ENCODE peak calls at places on chromosomes 13 and 19, in seven cellular contexts. One of them, this sample, is unnamed.

GRCh38 chr19:17686592-17687042 is 1.5 kb downstream of the UNC13A start:
- DNase-seq in neuronal stem cell: no peak
- DNase-seq in H1: no peak
- DNase-seq in mesendoderm: peak
- DNase-seq in H9: peak
- DNase-seq in IMR-90: no peak
- DNase-seq in trophoblast cell: no peak
- DNase-seq in this sample: peak

GRCh38 chr19:2014081-2014693 is 1.3 kb downstream of the BTBD2 start:
- DNase-seq in neuronal stem cell: no peak
- DNase-seq in H1: no peak
- DNase-seq in mesendoderm: no peak
- DNase-seq in H9: no peak
- DNase-seq in IMR-90: no peak
- DNase-seq in trophoblast cell: no peak
- DNase-seq in this sample: no peak

GRCh38 chr13:110610955-110611595 is 4.3 kb upstream of the NAXD start:
- DNase-seq in neuronal stem cell: no peak
- DNase-seq in H1: no peak
- DNase-seq in mesendoderm: no peak
- DNase-seq in H9: no peak
- DNase-seq in IMR-90: peak
- DNase-seq in trophoblast cell: no peak
- DNase-seq in this sample: no peak

GRCh38 chr13:46172531-46172991 is 9.4 kb downstream of the LCP1 start:
- DNase-seq in neuronal stem cell: no peak
- DNase-seq in H1: no peak
- DNase-seq in mesendoderm: peak
- DNase-seq in H9: no peak
- DNase-seq in IMR-90: no peak
- DNase-seq in trophoblast cell: peak
- DNase-seq in this sample: no peak

GRCh38 chr19:29372461-29372860 is 153.3 kb upstream of the VSTM2B start:
- DNase-seq in neuronal stem cell: no peak
- DNase-seq in H1: no peak
- DNase-seq in mesendoderm: peak
- DNase-seq in H9: peak
- DNase-seq in IMR-90: no peak
- DNase-seq in trophoblast cell: no peak
- DNase-seq in this sample: no peak

GRCh38 chr13:37984357-37984756 is 114.8 kb upstream of the TRPC4 start:
- DNase-seq in neuronal stem cell: no peak
- DNase-seq in H1: peak
- DNase-seq in mesendoderm: peak
- DNase-seq in H9: peak
- DNase-seq in IMR-90: no peak
- DNase-seq in trophoblast cell: no peak
- DNase-seq in this sample: no peak

GRCh38 chr13:20192470-20193141 is at the start of gene GJB2:
- DNase-seq in neuronal stem cell: no peak
- DNase-seq in H1: no peak
- DNase-seq in mesendoderm: no peak
- DNase-seq in H9: no peak
- DNase-seq in IMR-90: no peak
- DNase-seq in trophoblast cell: no peak
- DNase-seq in this sample: no peak

GRCh38 chr13:46666727-46667456 is 113.9 kb downstream of the LRCH1 start:
- DNase-seq in neuronal stem cell: no peak
- DNase-seq in H1: peak
- DNase-seq in mesendoderm: peak
- DNase-seq in H9: peak
- DNase-seq in IMR-90: no peak
- DNase-seq in trophoblast cell: no peak
- DNase-seq in this sample: no peak

GRCh38 chr13:21385710-21386109 is 73.4 kb downstream of the ZDHHC20 start:
- DNase-seq in neuronal stem cell: no peak
- DNase-seq in H1: no peak
- DNase-seq in mesendoderm: no peak
- DNase-seq in H9: no peak
- DNase-seq in IMR-90: no peak
- DNase-seq in trophoblast cell: no peak
- DNase-seq in this sample: no peak

GRCh38 chr19:39412867-39413268 is 399 bp downstream of the PLEKHG2 start:
- DNase-seq in neuronal stem cell: no peak
- DNase-seq in H1: no peak
- DNase-seq in mesendoderm: no peak
- DNase-seq in H9: no peak
- DNase-seq in IMR-90: no peak
- DNase-seq in trophoblast cell: no peak
- DNase-seq in this sample: no peak

GRCh38 chr19:2335848-2336247 is 7.4 kb downstream of the SPPL2B start:
- DNase-seq in neuronal stem cell: no peak
- DNase-seq in H1: no peak
- DNase-seq in mesendoderm: no peak
- DNase-seq in H9: no peak
- DNase-seq in IMR-90: no peak
- DNase-seq in trophoblast cell: no peak
- DNase-seq in this sample: no peak

GRCh38 chr13:93235258-93236015 is 8.8 kb downstream of the GPC6 start:
- DNase-seq in neuronal stem cell: no peak
- DNase-seq in H1: no peak
- DNase-seq in mesendoderm: no peak
- DNase-seq in H9: no peak
- DNase-seq in IMR-90: peak
- DNase-seq in trophoblast cell: no peak
- DNase-seq in this sample: peak

GRCh38 chr13:93234459-93234858 is 7.9 kb downstream of the GPC6 start:
- DNase-seq in neuronal stem cell: no peak
- DNase-seq in H1: no peak
- DNase-seq in mesendoderm: no peak
- DNase-seq in H9: no peak
- DNase-seq in IMR-90: no peak
- DNase-seq in trophoblast cell: no peak
- DNase-seq in this sample: no peak

GRCh38 chr13:93233997-93234416 is 7.4 kb downstream of the GPC6 start:
- DNase-seq in neuronal stem cell: no peak
- DNase-seq in H1: peak
- DNase-seq in mesendoderm: peak
- DNase-seq in H9: peak
- DNase-seq in IMR-90: no peak
- DNase-seq in trophoblast cell: no peak
- DNase-seq in this sample: no peak

GRCh38 chr13:93243375-93244063 is 16.9 kb downstream of the GPC6 start:
- DNase-seq in neuronal stem cell: no peak
- DNase-seq in H1: no peak
- DNase-seq in mesendoderm: no peak
- DNase-seq in H9: no peak
- DNase-seq in IMR-90: no peak
- DNase-seq in trophoblast cell: no peak
- DNase-seq in this sample: no peak

GRCh38 chr13:93238711-93239110 is 12.1 kb downstream of the GPC6 start:
- DNase-seq in neuronal stem cell: no peak
- DNase-seq in H1: no peak
- DNase-seq in mesendoderm: no peak
- DNase-seq in H9: no peak
- DNase-seq in IMR-90: no peak
- DNase-seq in trophoblast cell: no peak
- DNase-seq in this sample: no peak
- H3K9ac ChIP-seq in neuronal stem cell: no peak
- H3K9ac ChIP-seq in H1: no peak
- H3K9ac ChIP-seq in mesendoderm: no peak
- H3K9ac ChIP-seq in H9: no peak
- H3K9ac ChIP-seq in IMR-90: no peak
- H3K9ac ChIP-seq in trophoblast cell: no peak
- H3K9ac ChIP-seq in this sample: no peak

DNA sequence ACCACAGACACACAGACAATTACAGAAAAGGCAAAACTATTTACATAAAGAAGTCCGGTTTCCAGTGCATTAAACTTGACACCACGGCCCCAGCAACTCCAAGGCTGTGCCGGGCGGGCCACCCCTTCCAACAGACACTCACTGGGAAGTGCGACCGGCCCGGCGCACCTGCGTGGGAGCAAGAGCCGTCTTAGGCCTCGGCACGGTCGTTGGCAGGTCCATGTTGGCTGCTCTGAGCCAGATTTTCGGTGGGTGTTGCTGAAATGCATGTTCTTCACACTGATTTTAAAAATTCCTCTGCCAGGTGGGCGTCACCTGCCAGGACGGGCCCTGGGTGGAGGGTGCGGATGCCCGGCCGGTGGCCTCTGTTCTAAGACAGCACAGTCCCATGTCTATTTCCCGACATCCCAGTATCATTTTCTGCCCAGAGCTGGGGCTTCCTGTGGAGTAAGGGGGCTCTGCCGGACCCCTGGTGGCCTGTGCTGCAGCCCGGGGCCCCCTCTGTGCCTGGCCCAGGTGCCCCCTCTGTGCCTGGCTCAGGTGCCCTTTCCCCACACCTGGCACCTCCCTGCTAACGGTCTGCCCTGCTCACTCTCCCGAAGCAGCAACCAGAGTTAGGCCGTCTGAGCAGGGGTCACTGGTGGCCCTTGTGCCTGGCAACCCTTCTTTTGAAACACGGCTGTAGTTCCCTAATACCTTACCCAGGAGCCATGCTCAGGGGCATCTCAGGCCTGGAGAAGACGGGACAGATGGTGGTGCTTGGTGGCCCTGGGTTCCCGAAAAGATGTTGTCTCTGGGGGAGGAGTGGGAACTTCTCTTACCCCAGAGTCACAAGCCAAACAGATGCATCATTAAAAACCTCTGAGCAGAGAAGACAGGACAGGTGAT is 9.2 kb downstream of the TMEM255B start:
- DNase-seq in neuronal stem cell: no peak
- DNase-seq in H1: no peak
- DNase-seq in mesendoderm: no peak
- DNase-seq in H9: no peak
- DNase-seq in IMR-90: no peak
- DNase-seq in trophoblast cell: no peak
- DNase-seq in this sample: no peak
- H2AK5ac ChIP-seq in neuronal stem cell: no peak
- H2AK5ac ChIP-seq in H1: no peak
- H2AK5ac ChIP-seq in mesendoderm: no peak
- H2AK5ac ChIP-seq in H9: no peak
- H2AK5ac ChIP-seq in IMR-90: no peak
- H2AK5ac ChIP-seq in trophoblast cell: no peak
- H2AK5ac ChIP-seq in this sample: no peak

DNA sequence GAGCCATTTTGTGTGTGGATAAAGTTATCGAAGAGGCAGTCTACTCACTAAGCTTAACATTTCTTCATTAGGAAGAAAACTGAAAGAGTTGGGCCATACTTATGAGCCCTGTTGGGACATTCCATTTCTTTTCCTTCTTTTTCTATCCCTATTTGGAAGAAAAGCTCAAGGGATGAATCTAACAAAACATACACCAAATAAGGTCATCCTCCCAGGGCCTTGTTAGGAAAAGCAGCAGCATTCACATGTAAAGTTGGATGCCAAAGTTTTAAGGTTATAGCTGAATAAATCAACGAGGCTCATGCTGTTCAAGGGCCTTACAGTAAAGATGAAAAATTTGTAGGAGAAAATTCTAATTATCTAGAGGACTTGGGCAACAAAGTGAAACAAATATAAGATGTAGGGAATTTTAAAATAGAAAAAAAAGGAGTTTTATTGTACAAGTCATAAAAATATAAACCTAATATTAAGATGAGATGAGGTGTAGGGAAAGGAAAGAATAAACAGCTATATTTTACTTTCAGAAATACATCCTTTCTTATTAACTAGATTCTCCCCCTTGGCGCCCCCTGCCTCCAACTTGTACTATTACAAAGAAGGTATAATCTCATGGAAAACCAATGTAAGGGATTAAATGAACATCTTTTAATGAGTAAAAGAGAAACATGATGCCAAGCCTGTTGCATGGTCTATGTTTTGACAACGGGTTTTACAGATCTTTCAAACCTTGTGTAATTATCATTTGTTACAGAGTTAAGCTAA is 160.4 kb downstream of the PCDH20 start:
- DNase-seq in neuronal stem cell: no peak
- DNase-seq in H1: no peak
- DNase-seq in mesendoderm: peak
- DNase-seq in H9: no peak
- DNase-seq in IMR-90: no peak
- DNase-seq in trophoblast cell: no peak
- DNase-seq in this sample: no peak
- H3K9ac ChIP-seq in neuronal stem cell: no peak
- H3K9ac ChIP-seq in H1: no peak
- H3K9ac ChIP-seq in mesendoderm: no peak
- H3K9ac ChIP-seq in H9: no peak
- H3K9ac ChIP-seq in IMR-90: no peak
- H3K9ac ChIP-seq in trophoblast cell: no peak
- H3K9ac ChIP-seq in this sample: no peak

GRCh38 chr13:51453308-51453958 is 597 bp upstream of the INTS6 start:
- DNase-seq in neuronal stem cell: no peak
- DNase-seq in H1: no peak
- DNase-seq in mesendoderm: no peak
- DNase-seq in H9: no peak
- DNase-seq in IMR-90: no peak
- DNase-seq in trophoblast cell: no peak
- DNase-seq in this sample: peak
- H2AK5ac ChIP-seq in neuronal stem cell: peak
- H2AK5ac ChIP-seq in H1: no peak
- H2AK5ac ChIP-seq in mesendoderm: no peak
- H2AK5ac ChIP-seq in H9: no peak
- H2AK5ac ChIP-seq in IMR-90: peak
- H2AK5ac ChIP-seq in trophoblast cell: peak
- H2AK5ac ChIP-seq in this sample: no peak

GRCh38 chr19:8022275-8022674 is 16.8 kb upstream of the ELAVL1 start:
- DNase-seq in neuronal stem cell: no peak
- DNase-seq in H1: no peak
- DNase-seq in mesendoderm: no peak
- DNase-seq in H9: no peak
- DNase-seq in IMR-90: no peak
- DNase-seq in trophoblast cell: no peak
- DNase-seq in this sample: no peak
- H3K9ac ChIP-seq in neuronal stem cell: no peak
- H3K9ac ChIP-seq in H1: no peak
- H3K9ac ChIP-seq in mesendoderm: no peak
- H3K9ac ChIP-seq in H9: no peak
- H3K9ac ChIP-seq in IMR-90: no peak
- H3K9ac ChIP-seq in trophoblast cell: no peak
- H3K9ac ChIP-seq in this sample: no peak